ENCODE peak calls at places on chromosome 16, in six cellular contexts. I is NCI-H446; Q is MCF 10A; X is coronary artery; Z is CD8-positive, alpha-beta T cell; W is heart right ventricle. E is an unnamed sample.

GRCh38 chr16:48158296-48158695 is 2.5 kb upstream of the ABCC12 start:
- DNase-seq in I (no peak), Q (peak), X (no peak), Z (no peak), W (no peak), E (no peak)

GRCh38 chr16:52611817-52612673 is 65.1 kb upstream of the TOX3 start:
- DNase-seq in I (no peak), Q (no peak), X (no peak), Z (no peak), W (no peak), E (no peak)

GRCh38 chr16:84471966-84472365 is 32.5 kb downstream of the MEAK7 start:
- DNase-seq in I (no peak), Q (no peak), X (peak), Z (peak), W (no peak), E (no peak)

GRCh38 chr16:35492225-35492624 is 2032.8 kb downstream of the TP53TG3F start:
- DNase-seq in I (no peak), Q (no peak), X (no peak), Z (no peak), W (no peak), E (no peak)

GRCh38 chr16:50733468-50733867 is 8.4 kb upstream of the CYLD start:
- DNase-seq in I (no peak), Q (no peak), X (no peak), Z (peak), W (no peak), E (no peak)

GRCh38 chr16:3235856-3236669 is 1.1 kb upstream of the ZNF200 start:
- DNase-seq in I (no peak), Q (peak), X (no peak), Z (peak), W (peak), E (no peak)

GRCh38 chr16:80540516-80541305 is at the start of gene DYNLRB2:
- DNase-seq in I (no peak), Q (peak), X (peak), Z (peak), W (peak), E (peak)

GRCh38 chr16:89537549-89537925 is 22.9 kb upstream of the RPL13 start:
- DNase-seq in I (no peak), Q (no peak), X (no peak), Z (no peak), W (no peak), E (no peak)

GRCh38 chr16:58536278-58536677 is 21.0 kb downstream of the SETD6 start:
- DNase-seq in I (no peak), Q (no peak), X (no peak), Z (no peak), W (no peak), E (no peak)

GRCh38 chr16:16029431-16030011 is 80.1 kb downstream of the ABCC1 start:
- DNase-seq in I (no peak), Q (peak), X (no peak), Z (no peak), W (no peak), E (no peak)

GRCh38 chr16:83068686-83069085 is 441.9 kb downstream of the CDH13 start:
- DNase-seq in I (no peak), Q (peak), X (no peak), Z (no peak), W (no peak), E (no peak)

GRCh38 chr16:4393243-4393606 is 21.6 kb downstream of the VASN start:
- DNase-seq in I (no peak), Q (peak), X (peak), Z (no peak), W (no peak), E (peak)

GRCh38 chr16:2776500-2777139 is 460 bp downstream of the ELOB start:
- DNase-seq in I (no peak), Q (no peak), X (no peak), Z (no peak), W (peak), E (no peak)

GRCh38 chr16:80932725-80933124 is 74.0 kb downstream of the CMC2 start:
- DNase-seq in I (no peak), Q (peak), X (peak), Z (no peak), W (peak), E (peak)

GRCh38 chr16:85944572-85945423 is 45.8 kb downstream of the IRF8 start:
- DNase-seq in I (no peak), Q (no peak), X (no peak), Z (no peak), W (no peak), E (no peak)

GRCh38 chr16:17312100-17312732 is 158.5 kb downstream of the XYLT1 start:
- DNase-seq in I (no peak), Q (peak), X (no peak), Z (no peak), W (no peak), E (no peak)

GRCh38 chr16:2535644-2536021 is 2.2 kb upstream of the PDPK1 start:
- DNase-seq in I (no peak), Q (no peak), X (peak), Z (no peak), W (no peak), E (peak)

GRCh38 chr16:67238278-67238575 is 9.1 kb downstream of the FHOD1 start:
- DNase-seq in I (no peak), Q (no peak), X (no peak), Z (no peak), W (no peak), E (no peak)

GRCh38 chr16:50683689-50684374 is 2.7 kb upstream of the SNX20 start:
- DNase-seq in I (no peak), Q (no peak), X (no peak), Z (peak), W (no peak), E (peak)

GRCh38 chr16:22117666-22118065 is 25.3 kb downstream of the VWA3A start:
- DNase-seq in I (no peak), Q (no peak), X (no peak), Z (no peak), W (no peak), E (no peak)

GRCh38 chr16:89322381-89323119 is 105.0 kb downstream of the ZNF778 start:
- DNase-seq in I (peak), Q (peak), X (no peak), Z (no peak), W (no peak), E (no peak)

GRCh38 chr16:6375471-6376075 is 957.1 kb upstream of the RBFOX1 start:
- DNase-seq in I (no peak), Q (no peak), X (no peak), Z (no peak), W (no peak), E (no peak)

GRCh38 chr16:3781421-3781820 is 64.1 kb upstream of the TRAP1 start:
- DNase-seq in I (no peak), Q (no peak), X (no peak), Z (no peak), W (no peak), E (no peak)

GRCh38 chr16:2341456-2342447 is 1.2 kb upstream of the ABCA3 start:
- DNase-seq in I (no peak), Q (no peak), X (no peak), Z (no peak), W (peak), E (no peak)

GRCh38 chr16:11303405-11304138 is 22.4 kb upstream of the PRM1 start:
- DNase-seq in I (no peak), Q (no peak), X (no peak), Z (no peak), W (no peak), E (no peak)

GRCh38 chr16:85291302-85292148 is 179.3 kb upstream of the CIBAR2 start:
- DNase-seq in I (no peak), Q (no peak), X (no peak), Z (no peak), W (peak), E (no peak)

GRCh38 chr16:31093132-31093703 is 1.4 kb downstream of the VKORC1 start:
- DNase-seq in I (no peak), Q (peak), X (no peak), Z (no peak), W (no peak), E (no peak)

GRCh38 chr16:86575754-86576557 is 2.4 kb upstream of the FOXL1 start:
- DNase-seq in I (no peak), Q (peak), X (peak), Z (no peak), W (peak), E (peak)

GRCh38 chr16:67856927-67857546 is 9.5 kb upstream of the CENPT start:
- DNase-seq in I (no peak), Q (no peak), X (no peak), Z (no peak), W (no peak), E (no peak)

GRCh38 chr16:30352488-30353401 is 2.4 kb downstream of the CD2BP2 start:
- DNase-seq in I (no peak), Q (no peak), X (no peak), Z (no peak), W (no peak), E (no peak)

GRCh38 chr16:2719328-2720062 is 529 bp downstream of the PRSS27 start:
- DNase-seq in I (no peak), Q (no peak), X (no peak), Z (no peak), W (no peak), E (peak)